ENCODE peak calls at places on chromosomes 13 and 19, in six cellular contexts. Y is AG09309, Z is Peyer's patch, X is HCT116, J is lower leg skin, H is cardiac fibroblast. I is an unnamed sample.

GRCh38 chr13:114118763-114119123 is 13.7 kb downstream of the RASA3 start:
- DNase-seq in Y (no peak), Z (no peak), X (no peak), J (no peak), H (peak; percentile 65), I (no peak)

GRCh38 chr19:35090795-35091214 is 24.8 kb upstream of the FXYD3 start:
- DNase-seq in Y (no peak), Z (no peak), X (no peak), J (no peak), H (no peak), I (no peak)

GRCh38 chr19:4952945-4953344 is 16.0 kb upstream of the KDM4B start:
- DNase-seq in Y (no peak), Z (no peak), X (no peak), J (no peak), H (no peak), I (no peak)

GRCh38 chr19:28351761-28352160 is 861.2 kb downstream of the UQCRFS1 start:
- DNase-seq in Y (no peak), Z (no peak), X (no peak), J (no peak), H (no peak), I (no peak)

GRCh38 chr13:28532226-28533048 is 37.5 kb upstream of the FLT1 start:
- DNase-seq in Y (no peak), Z (peak; percentile 61), X (no peak), J (peak; percentile 23), H (peak; percentile 17), I (no peak)

GRCh38 chr19:15195381-15195964 is 5.3 kb downstream of the NOTCH3 start:
- DNase-seq in Y (peak; percentile 29), Z (no peak), X (no peak), J (peak; percentile 63), H (peak; percentile 65), I (peak; percentile 39)

GRCh38 chr19:50719566-50719965 is at the start of gene SHANK1:
- DNase-seq in Y (no peak), Z (no peak), X (no peak), J (no peak), H (peak; percentile 46), I (no peak)

GRCh38 chr13:75934889-75935288 is 298.8 kb downstream of the LMO7 start:
- DNase-seq in Y (no peak), Z (no peak), X (no peak), J (no peak), H (no peak), I (peak; percentile 28)

GRCh38 chr13:98563071-98563470 is 13.8 kb downstream of the STK24 start:
- DNase-seq in Y (no peak), Z (no peak), X (no peak), J (no peak), H (no peak), I (no peak)

GRCh38 chr13:51769455-51770127 is 34.4 kb downstream of the DHRS12 start:
- DNase-seq in Y (no peak), Z (peak; percentile 48), X (no peak), J (peak; percentile 83), H (peak; percentile 35), I (no peak)

GRCh38 chr13:76879211-76879875 is 6.9 kb downstream of the KCTD12 start:
- DNase-seq in Y (peak; percentile 79), Z (no peak), X (no peak), J (peak; percentile 83), H (peak; percentile 93), I (peak; percentile 76)

GRCh38 chr13:20400774-20401173 is 124.9 kb downstream of the CRYL1 start:
- DNase-seq in Y (peak; percentile 16), Z (no peak), X (no peak), J (no peak), H (peak; percentile 39), I (peak; percentile 56)

GRCh38 chr13:94431569-94431968 is 47.9 kb downstream of the DCT start:
- DNase-seq in Y (no peak), Z (no peak), X (no peak), J (no peak), H (peak; percentile 70), I (no peak)

GRCh38 chr19:7676854-7677253 is at the start of gene MCEMP1:
- DNase-seq in Y (no peak), Z (no peak), X (no peak), J (no peak), H (no peak), I (no peak)

GRCh38 chr13:81658598-81659370 is 1317.9 kb upstream of the SPRY2 start:
- DNase-seq in Y (no peak), Z (no peak), X (no peak), J (no peak), H (no peak), I (no peak)

GRCh38 chr19:5575553-5575952 is 7.8 kb upstream of the TINCR start:
- DNase-seq in Y (no peak), Z (no peak), X (no peak), J (no peak), H (no peak), I (no peak)

GRCh38 chr13:32790731-32791130 is 204.5 kb downstream of the PDS5B start:
- DNase-seq in Y (no peak), Z (no peak), X (no peak), J (no peak), H (no peak), I (no peak)

GRCh38 chr13:79659161-79659560 is 178.2 kb downstream of the NDFIP2 start:
- DNase-seq in Y (no peak), Z (no peak), X (no peak), J (peak; percentile 26), H (peak; percentile 89), I (no peak)

GRCh38 chr19:52398091-52398461 is 427 bp downstream of the ZNF528 start:
- DNase-seq in Y (no peak), Z (no peak), X (no peak), J (no peak), H (peak; percentile 21), I (no peak)

GRCh38 chr19:2391118-2391725 is 31.2 kb downstream of the TMPRSS9 start:
- DNase-seq in Y (no peak), Z (no peak), X (peak; percentile 66), J (peak; percentile 25), H (peak; percentile 82), I (peak; percentile 65)

GRCh38 chr19:55581828-55582223 is 1.2 kb upstream of the ZNF579 start:
- DNase-seq in Y (no peak), Z (no peak), X (no peak), J (no peak), H (no peak), I (no peak)

GRCh38 chr19:50358483-50359431 is 6.7 kb downstream of the NAPSA start:
- DNase-seq in Y (no peak), Z (peak; percentile 70), X (no peak), J (no peak), H (peak; percentile 61), I (no peak)

GRCh38 chr13:47650221-47650620 is 350.9 kb downstream of the SUCLA2 start:
- DNase-seq in Y (no peak), Z (no peak), X (no peak), J (no peak), H (no peak), I (no peak)

DNA sequence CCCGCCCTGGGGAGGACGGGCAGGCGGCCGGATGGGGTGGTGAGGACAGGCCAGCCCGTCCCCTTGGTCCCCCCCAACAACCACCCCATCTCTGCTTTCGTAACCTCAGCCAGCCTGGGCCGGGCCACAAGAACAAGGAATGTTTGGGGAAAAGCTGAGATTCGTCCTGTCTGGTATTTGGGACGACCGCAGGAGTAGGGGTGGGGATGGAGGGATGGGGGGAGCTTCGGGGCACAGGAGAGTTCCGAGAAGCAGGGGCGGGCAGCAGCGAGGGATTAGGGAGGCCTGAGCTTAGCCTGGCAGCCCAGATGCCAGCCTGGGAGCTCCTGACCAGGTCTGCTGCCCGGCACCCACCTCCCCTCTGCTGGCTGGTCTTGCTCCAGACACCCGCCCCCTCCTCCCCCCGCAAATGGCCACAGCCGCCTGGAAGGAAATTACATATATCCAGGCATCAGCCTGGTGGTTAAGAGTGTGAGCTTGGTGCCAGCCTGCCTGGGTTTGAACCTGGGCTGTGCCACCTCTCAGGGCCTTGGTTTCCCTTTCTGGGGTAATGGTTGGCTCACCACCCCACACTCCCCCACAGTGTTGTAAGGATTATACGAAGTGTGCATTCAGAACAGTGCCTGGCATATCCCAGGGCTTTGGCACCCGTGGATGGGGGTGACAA is at the start of gene PODNL1:
- DNase-seq in Y (peak; percentile 51), Z (peak; percentile 50), X (no peak), J (no peak), H (peak; percentile 84), I (peak; percentile 62)
- TF ChIP-seq CTCF in Y (no peak), Z (no peak), X (no peak), J (no peak), H (no peak), I (no peak)

GRCh38 chr19:44723952-44724319 is 24.6 kb upstream of the BCL3 start:
- DNase-seq in Y (no peak), Z (peak; percentile 92), X (peak; percentile 68), J (peak; percentile 78), H (peak; percentile 88), I (peak; percentile 74)
- TF ChIP-seq CTCF in Y (peak; percentile 99), Z (peak; percentile 99), X (peak; percentile 99), J (no peak), H (peak; percentile 98), I (peak; percentile 99)

GRCh38 chr13:112332727-112333126 is 43.4 kb upstream of the SPACA7 start:
- DNase-seq in Y (no peak), Z (no peak), X (no peak), J (no peak), H (no peak), I (no peak)

GRCh38 chr13:112331675-112332074 is 44.5 kb upstream of the SPACA7 start:
- DNase-seq in Y (no peak), Z (no peak), X (no peak), J (no peak), H (no peak), I (no peak)

GRCh38 chr13:112330479-112331407 is 45.4 kb upstream of the SPACA7 start:
- DNase-seq in Y (no peak), Z (peak; percentile 59), X (no peak), J (no peak), H (no peak), I (no peak)

GRCh38 chr13:112333756-112334543 is 42.2 kb upstream of the SPACA7 start:
- DNase-seq in Y (no peak), Z (no peak), X (peak; percentile 50), J (no peak), H (no peak), I (no peak)

GRCh38 chr13:112335135-112335534 is 41.0 kb upstream of the SPACA7 start:
- DNase-seq in Y (no peak), Z (no peak), X (no peak), J (no peak), H (no peak), I (no peak)
- TF ChIP-seq CTCF in Y (no peak), Z (no peak), X (no peak), J (no peak), H (no peak), I (no peak)

DNA sequence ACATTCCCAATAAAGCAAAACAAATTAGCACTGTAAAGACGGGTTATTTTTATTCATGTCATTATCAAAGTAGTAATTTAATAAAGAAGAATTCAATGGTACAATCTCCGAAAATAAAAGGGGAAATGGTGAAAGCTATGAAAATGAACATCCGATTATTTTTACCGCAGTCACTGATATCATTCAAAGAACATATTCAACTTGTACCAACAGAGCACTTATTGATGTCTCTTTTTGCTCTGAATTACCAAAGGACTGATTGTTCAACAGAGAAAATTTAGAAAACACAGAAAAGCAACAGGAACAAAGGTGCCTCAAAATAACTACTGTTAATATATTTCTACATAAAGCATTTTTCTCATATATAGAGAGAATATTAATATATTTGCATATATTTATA is 119.4 kb downstream of the DIAPH3 start:
- DNase-seq in Y (no peak), Z (no peak), X (no peak), J (no peak), H (no peak), I (no peak)
- TF ChIP-seq CTCF in Y (no peak), Z (no peak), X (no peak), J (no peak), H (no peak), I (no peak)